ENCODE peak calls at places on chromosomes 6 and 20, in eight cellular contexts. N, W, F, T, O, D, I and Z are unnamed samples.

GRCh38 chr6:81228912-81229540 is 523.5 kb downstream of the TENT5A start:
- DNase-seq in N (peak; percentile 36), W (no peak), F (no peak), T (no peak), O (no peak), D (no peak), I (peak; percentile 62), Z (no peak)

GRCh38 chr20:12946789-12947188 is 62.0 kb upstream of the SPTLC3 start:
- DNase-seq in N (no peak), W (no peak), F (no peak), T (no peak), O (no peak), D (no peak), I (no peak), Z (no peak)

GRCh38 chr6:149357726-149358538 is 40.4 kb downstream of the TAB2 start:
- DNase-seq in N (peak; percentile 17), W (no peak), F (no peak), T (no peak), O (no peak), D (no peak), I (no peak), Z (no peak)

GRCh38 chr6:156988276-156989158 is 211.3 kb downstream of the ARID1B start:
- DNase-seq in N (no peak), W (peak; percentile 35), F (no peak), T (peak; percentile 67), O (no peak), D (no peak), I (no peak), Z (no peak)

GRCh38 chr6:155483858-155484257 is 28.2 kb upstream of the NOX3 start:
- DNase-seq in N (peak; percentile 39), W (peak; percentile 73), F (no peak), T (no peak), O (no peak), D (no peak), I (no peak), Z (no peak)

GRCh38 chr6:116101298-116101718 is 655 bp downstream of the NT5DC1 start:
- DNase-seq in N (no peak), W (no peak), F (peak; percentile 89), T (peak; percentile 86), O (no peak), D (no peak), I (no peak), Z (no peak)

GRCh38 chr20:16018881-16019280 is 554.4 kb downstream of the KIF16B start:
- DNase-seq in N (no peak), W (peak; percentile 12), F (no peak), T (no peak), O (no peak), D (no peak), I (no peak), Z (no peak)

GRCh38 chr20:58622671-58623578 is 28.2 kb upstream of the STX16 start:
- DNase-seq in N (peak; percentile 33), W (no peak), F (no peak), T (no peak), O (no peak), D (no peak), I (no peak), Z (no peak)

GRCh38 chr6:117531346-117531745 is 48.9 kb downstream of the DCBLD1 start:
- DNase-seq in N (no peak), W (no peak), F (no peak), T (no peak), O (no peak), D (no peak), I (no peak), Z (no peak)

GRCh38 chr20:33993800-33994623 is at the start of gene RALY:
- DNase-seq in N (peak; percentile 72), W (peak; percentile 85), F (peak; percentile 92), T (peak; percentile 81), O (peak; percentile 85), D (peak; percentile 81), I (no peak), Z (peak; percentile 76)

GRCh38 chr6:91812596-91813274 is 1225.9 kb upstream of the MAP3K7 start:
- DNase-seq in N (peak; percentile 0), W (no peak), F (no peak), T (no peak), O (no peak), D (no peak), I (no peak), Z (no peak)

GRCh38 chr6:35070111-35070510 is 71.0 kb downstream of the TCP11 start:
- DNase-seq in N (no peak), W (no peak), F (no peak), T (no peak), O (no peak), D (no peak), I (no peak), Z (no peak)

GRCh38 chr6:126143650-126144260 is 157.4 kb downstream of the TRMT11 start:
- DNase-seq in N (no peak), W (no peak), F (no peak), T (no peak), O (no peak), D (no peak), I (no peak), Z (no peak)

GRCh38 chr6:144931172-144932035 is 646.3 kb downstream of the UTRN start:
- DNase-seq in N (peak; percentile 36), W (peak; percentile 39), F (no peak), T (no peak), O (no peak), D (no peak), I (no peak), Z (no peak)

GRCh38 chr6:149545258-149545753 is 537 bp downstream of the PPIL4 start:
- DNase-seq in N (peak; percentile 73), W (no peak), F (peak; percentile 52), T (peak; percentile 47), O (peak; percentile 64), D (peak; percentile 41), I (peak; percentile 41), Z (peak; percentile 19)

GRCh38 chr6:12890171-12890790 is 173.7 kb downstream of the PHACTR1 start:
- DNase-seq in N (no peak), W (no peak), F (no peak), T (no peak), O (no peak), D (no peak), I (no peak), Z (no peak)

GRCh38 chr20:32982617-32983458 is 21.4 kb downstream of the SUN5 start:
- DNase-seq in N (no peak), W (no peak), F (no peak), T (no peak), O (no peak), D (no peak), I (no peak), Z (peak; percentile 31)

GRCh38 chr6:107132330-107132954 is 17.1 kb upstream of the BEND3 start:
- DNase-seq in N (no peak), W (no peak), F (no peak), T (peak; percentile 26), O (peak; percentile 20), D (no peak), I (no peak), Z (no peak)

DNA sequence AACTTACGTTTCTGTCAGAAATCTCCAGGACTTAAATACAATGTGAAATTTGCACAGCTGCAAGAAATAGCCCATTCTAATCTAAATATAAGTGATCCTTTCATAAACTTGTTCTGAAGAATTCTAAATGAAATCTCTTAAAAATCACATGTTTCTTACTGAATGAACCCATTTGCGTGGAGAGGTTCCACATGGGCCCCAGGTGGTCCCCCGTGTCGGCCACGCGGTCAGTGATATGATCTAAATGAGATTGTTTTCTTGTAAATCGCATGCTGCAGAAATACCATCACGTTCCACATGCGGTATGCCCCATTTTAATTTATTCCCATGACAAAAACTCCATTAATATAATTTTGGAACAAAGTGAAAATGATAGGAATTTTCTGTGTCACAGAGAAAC is 818.9 kb upstream of the SLC35B3 start:
- DNase-seq in N (no peak), W (no peak), F (no peak), T (no peak), O (no peak), D (no peak), I (no peak), Z (no peak)
- H3K4me3 ChIP-seq in N (no peak overlapping the region), W (no peak overlapping the region), F (no peak overlapping the region), T (no peak overlapping the region), O (no peak overlapping the region), D (no peak overlapping the region), I (no peak overlapping the region), Z (no peak overlapping the region)

GRCh38 chr20:53942973-53943372 is 127.4 kb downstream of the BCAS1 start:
- DNase-seq in N (no peak), W (no peak), F (no peak), T (no peak), O (no peak), D (no peak), I (no peak), Z (no peak)

GRCh38 chr20:53940883-53941546 is 129.4 kb downstream of the BCAS1 start:
- DNase-seq in N (peak; percentile 94), W (peak; percentile 83), F (no peak), T (no peak), O (no peak), D (no peak), I (no peak), Z (no peak)

GRCh38 chr20:53943522-53944291 is 126.7 kb downstream of the BCAS1 start:
- DNase-seq in N (peak; percentile 39), W (no peak), F (no peak), T (no peak), O (no peak), D (no peak), I (no peak), Z (no peak)

GRCh38 chr20:53941680-53942079 is 128.7 kb downstream of the BCAS1 start:
- DNase-seq in N (no peak), W (no peak), F (no peak), T (no peak), O (no peak), D (no peak), I (no peak), Z (no peak)

DNA sequence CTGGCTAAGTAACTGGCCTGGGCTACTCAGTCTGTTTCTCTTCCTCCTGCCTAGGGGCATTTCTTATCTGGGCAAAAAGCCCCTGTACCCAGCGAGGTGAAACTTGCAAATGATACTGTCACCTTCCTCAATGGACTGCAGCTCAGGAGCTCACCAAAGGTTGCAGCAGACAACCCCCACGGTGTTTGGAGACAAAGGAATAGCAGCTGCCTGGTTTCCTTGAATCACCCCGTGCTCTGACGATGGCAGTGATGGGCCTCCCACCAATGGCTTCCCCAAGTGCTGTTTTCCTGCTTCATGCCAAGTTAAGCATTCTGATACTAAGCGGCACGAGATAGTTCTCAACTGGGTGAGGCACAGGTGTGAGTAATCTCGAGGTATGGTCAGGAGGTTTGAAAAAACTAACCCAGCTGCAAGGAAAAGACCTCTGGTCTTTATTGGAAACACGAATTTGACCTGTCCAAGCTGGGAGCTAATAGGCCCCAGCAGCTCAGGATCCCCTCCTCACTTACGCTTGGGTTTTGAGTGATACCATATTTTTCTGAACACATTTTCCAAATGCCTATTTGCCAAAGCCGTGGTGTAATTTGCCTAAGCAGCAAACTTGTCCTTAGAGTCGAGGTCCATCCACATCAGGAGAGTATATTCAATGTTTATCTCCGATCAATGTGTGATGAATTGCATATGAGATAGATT is 128.1 kb downstream of the BCAS1 start:
- DNase-seq in N (no peak), W (no peak), F (no peak), T (no peak), O (no peak), D (no peak), I (no peak), Z (no peak)
- H3K27ac ChIP-seq in N (no peak overlapping the region), W (no peak overlapping the region), F (no peak overlapping the region), T (no peak overlapping the region), O (no peak overlapping the region), D (peak overlapping the region; percentile 71), I (no peak overlapping the region), Z (peak overlapping the region; percentile 75)

GRCh38 chr6:41426888-41427641 is 91.7 kb downstream of the NCR2 start:
- DNase-seq in N (no peak), W (no peak), F (no peak), T (peak; percentile 76), O (no peak), D (no peak), I (no peak), Z (no peak)
- TF ChIP-seq CTCF in N (no peak), W (no peak), F (no peak), T (no peak), O (no peak), D (no peak), I (no peak), Z (no peak)

GRCh38 chr6:3744901-3745470 is 6.5 kb downstream of the PXDC1 start:
- DNase-seq in N (no peak), W (no peak), F (no peak), T (no peak), O (no peak), D (no peak), I (no peak), Z (no peak)
- H3K4me3 ChIP-seq in N (no peak overlapping the region), W (no peak overlapping the region), F (no peak overlapping the region), T (no peak overlapping the region), O (no peak overlapping the region), D (no peak overlapping the region), I (no peak overlapping the region), Z (no peak overlapping the region)